ENCODE peak calls at places on chromosomes 2 and 18, in seven cellular contexts. E is kidney epithelial cell, Y is astrocyte of the cerebellum, V is mucosa of descending colon, P is Peyer's patch, M is lung, S is choroid plexus epithelial cell. L is an unnamed sample.

GRCh38 chr2:128282246-128282975 is 36.3 kb downstream of the HS6ST1 start:
- DNase-seq in E (no peak), Y (no peak), V (peak; percentile 25), P (no peak), M (no peak), S (no peak), L (no peak)

GRCh38 chr2:230234845-230235244 is 9.3 kb downstream of the SP140 start:
- DNase-seq in E (peak; percentile 9), Y (no peak), V (no peak), P (no peak), M (no peak), S (peak; percentile 39), L (no peak)

GRCh38 chr2:68819556-68819955 is 51.6 kb downstream of the BMP10 start:
- DNase-seq in E (no peak), Y (no peak), V (no peak), P (no peak), M (no peak), S (peak; percentile 67), L (no peak)

GRCh38 chr2:37768491-37768925 is 97.1 kb upstream of the CDC42EP3 start:
- DNase-seq in E (peak; percentile 71), Y (peak; percentile 85), V (no peak), P (no peak), M (peak; percentile 66), S (peak; percentile 97), L (peak; percentile 79)

GRCh38 chr2:5389740-5390139 is 302.4 kb upstream of the SOX11 start:
- DNase-seq in E (no peak), Y (no peak), V (no peak), P (no peak), M (no peak), S (no peak), L (no peak)

GRCh38 chr2:9554841-9555337 is 741 bp downstream of the ADAM17 start:
- DNase-seq in E (no peak), Y (peak; percentile 73), V (no peak), P (peak; percentile 47), M (peak; percentile 52), S (peak; percentile 95), L (no peak)

GRCh38 chr2:64327510-64328414 is 126.2 kb upstream of the LGALSL start:
- DNase-seq in E (no peak), Y (peak; percentile 5), V (peak; percentile 49), P (peak; percentile 58), M (peak; percentile 38), S (peak; percentile 45), L (no peak)

GRCh38 chr2:127011796-127012195 is 95.2 kb downstream of the BIN1 start:
- DNase-seq in E (no peak), Y (no peak), V (no peak), P (no peak), M (no peak), S (no peak), L (no peak)

GRCh38 chr2:241949736-241950412 is 80.3 kb downstream of the RTP5 start:
- DNase-seq in E (no peak), Y (no peak), V (no peak), P (no peak), M (no peak), S (no peak), L (no peak)

GRCh38 chr2:8477511-8478132 is 204.2 kb upstream of the ID2 start:
- DNase-seq in E (peak; percentile 70), Y (no peak), V (no peak), P (peak; percentile 58), M (no peak), S (no peak), L (no peak)

GRCh38 chr2:180334514-180334913 is 327.4 kb upstream of the CWC22 start:
- DNase-seq in E (no peak), Y (no peak), V (no peak), P (no peak), M (no peak), S (no peak), L (no peak)

GRCh38 chr2:232310189-232310588 is 68.4 kb upstream of the ALPP start:
- DNase-seq in E (no peak), Y (no peak), V (no peak), P (no peak), M (no peak), S (no peak), L (peak; percentile 49)

GRCh38 chr2:1538663-1539062 is 125.4 kb downstream of the TPO start:
- DNase-seq in E (no peak), Y (no peak), V (no peak), P (no peak), M (no peak), S (peak; percentile 56), L (no peak)

GRCh38 chr2:28471701-28472236 is 24.1 kb upstream of the PLB1 start:
- DNase-seq in E (no peak), Y (no peak), V (no peak), P (no peak), M (no peak), S (no peak), L (no peak)

GRCh38 chr2:45930396-45930792 is 278.9 kb downstream of the PRKCE start:
- DNase-seq in E (no peak), Y (no peak), V (no peak), P (no peak), M (no peak), S (no peak), L (no peak)

GRCh38 chr2:126656311-126657145 is 570 bp downstream of the GYPC start:
- DNase-seq in E (no peak), Y (peak; percentile 15), V (peak; percentile 44), P (no peak), M (no peak), S (peak; percentile 44), L (no peak)

GRCh38 chr18:13611058-13611615 is 115.2 kb downstream of the FAM210A start:
- DNase-seq in E (no peak), Y (peak; percentile 13), V (no peak), P (peak; percentile 70), M (no peak), S (peak; percentile 24), L (peak; percentile 86)

GRCh38 chr2:177164131-177164530 is 48.5 kb upstream of the HNRNPA3 start:
- DNase-seq in E (no peak), Y (no peak), V (no peak), P (no peak), M (no peak), S (no peak), L (no peak)
- H3K4me3 ChIP-seq in E (no peak overlapping the region), Y (peak overlapping the region; percentile 9), V (no peak overlapping the region), P (no peak overlapping the region), M (no peak overlapping the region), S (peak overlapping the region; percentile 47), L (peak overlapping the region; percentile 57)

GRCh38 chr2:169819106-169819505 is 5.6 kb downstream of the METTL5 start:
- DNase-seq in E (no peak), Y (no peak), V (no peak), P (no peak), M (no peak), S (peak; percentile 16), L (no peak)

GRCh38 chr2:169818241-169818640 is 6.5 kb downstream of the METTL5 start:
- DNase-seq in E (no peak), Y (no peak), V (no peak), P (no peak), M (no peak), S (no peak), L (no peak)

DNA sequence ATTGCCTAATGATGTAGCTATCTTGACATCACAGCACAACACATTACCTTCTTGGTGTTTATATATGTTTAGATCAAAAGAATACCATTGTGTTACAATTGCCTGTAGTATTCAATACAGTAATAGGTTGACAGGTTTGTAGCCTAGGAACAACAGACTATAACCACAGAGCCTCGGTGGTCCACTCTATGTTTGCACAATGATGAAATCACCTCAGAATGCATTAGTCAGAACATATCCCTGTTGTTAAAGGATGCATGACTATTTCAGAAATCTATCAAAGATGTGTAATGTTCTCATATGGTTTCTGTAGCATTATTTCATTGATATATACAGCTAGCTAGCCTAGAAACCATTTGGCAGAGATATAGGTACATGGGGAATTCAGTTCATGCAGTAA is 8.9 kb downstream of the METTL5 start:
- DNase-seq in E (peak; percentile 72), Y (peak; percentile 76), V (no peak), P (no peak), M (no peak), S (peak; percentile 90), L (no peak)
- H3K4me3 ChIP-seq in E (no peak overlapping the region), Y (no peak overlapping the region), V (no peak overlapping the region), P (no peak overlapping the region), M (no peak overlapping the region), S (no peak overlapping the region), L (no peak overlapping the region)

GRCh38 chr2:84631985-84632384 is 115.7 kb downstream of the DNAH6 start:
- DNase-seq in E (no peak), Y (no peak), V (no peak), P (no peak), M (no peak), S (no peak), L (no peak)

GRCh38 chr2:84636080-84636971 is 120.0 kb downstream of the DNAH6 start:
- DNase-seq in E (no peak), Y (no peak), V (peak; percentile 39), P (no peak), M (no peak), S (no peak), L (no peak)

GRCh38 chr2:84628486-84628885 is 112.2 kb downstream of the DNAH6 start:
- DNase-seq in E (no peak), Y (no peak), V (no peak), P (no peak), M (no peak), S (no peak), L (no peak)

GRCh38 chr2:84629550-84629949 is 113.3 kb downstream of the DNAH6 start:
- DNase-seq in E (no peak), Y (no peak), V (no peak), P (no peak), M (no peak), S (no peak), L (no peak)

GRCh38 chr2:84631047-84631446 is 114.7 kb downstream of the DNAH6 start:
- DNase-seq in E (peak; percentile 38), Y (peak; percentile 62), V (no peak), P (no peak), M (no peak), S (peak; percentile 75), L (no peak)
- H3K4me3 ChIP-seq in E (no peak overlapping the region), Y (no peak overlapping the region), V (no peak overlapping the region), P (no peak overlapping the region), M (no peak overlapping the region), S (no peak overlapping the region), L (no peak overlapping the region)

GRCh38 chr18:34880403-34880802 is 160.8 kb upstream of the MAPRE2 start:
- DNase-seq in E (no peak), Y (no peak), V (no peak), P (no peak), M (no peak), S (no peak), L (no peak)
- H3K4me3 ChIP-seq in E (no peak overlapping the region), Y (no peak overlapping the region), V (no peak overlapping the region), P (no peak overlapping the region), M (no peak overlapping the region), S (no peak overlapping the region), L (no peak overlapping the region)

GRCh38 chr2:148653437-148653836 is 8.9 kb downstream of the EPC2 start:
- DNase-seq in E (no peak), Y (no peak), V (no peak), P (no peak), M (no peak), S (peak; percentile 58), L (no peak)
- H3K4me3 ChIP-seq in E (no peak overlapping the region), Y (no peak overlapping the region), V (no peak overlapping the region), P (no peak overlapping the region), M (no peak overlapping the region), S (no peak overlapping the region), L (no peak overlapping the region)